ENCODE peak calls at places on chromosome 14, in six cellular contexts. F, T, P, R, E and Y are unnamed samples.

GRCh38 chr14:101965796-101966718 is 1.7 kb downstream of the DYNC1H1 start:
- DNase-seq in R (no peak), E (peak), T (no peak), F (peak), P (no peak), Y (no peak)

GRCh38 chr14:58574623-58575022 is 63.1 kb upstream of the DACT1 start:
- DNase-seq in P (no peak), E (peak), T (no peak), R (no peak), F (no peak), Y (no peak)

GRCh38 chr14:81331229-81332026 is 68.7 kb downstream of the STON2 start:
- DNase-seq in P (no peak), R (no peak), E (no peak), T (no peak), F (no peak), Y (no peak)

GRCh38 chr14:21267886-21268611 is 1.2 kb downstream of the HNRNPC start:
- DNase-seq in T (no peak), P (no peak), F (peak), R (no peak), E (no peak), Y (peak)

GRCh38 chr14:22472935-22473854 is 115.8 kb downstream of the DAD1 start:
- DNase-seq in F (peak), P (peak), T (peak), R (peak), E (peak), Y (peak)

GRCh38 chr14:75249251-75249957 is 29.2 kb upstream of the FOS start:
- DNase-seq in P (peak), R (no peak), T (peak), F (no peak), E (no peak), Y (no peak)

GRCh38 chr14:88535149-88535548 is 19.7 kb downstream of the PTPN21 start:
- DNase-seq in P (no peak), R (peak), E (peak), F (peak), T (peak), Y (no peak)

GRCh38 chr14:55158412-55158811 is 29.4 kb downstream of the LGALS3 start:
- DNase-seq in F (no peak), T (no peak), P (no peak), E (no peak), R (no peak), Y (no peak)

GRCh38 chr14:99806841-99807240 is 13.6 kb downstream of the EML1 start:
- DNase-seq in F (no peak), R (no peak), E (no peak), P (no peak), T (no peak), Y (no peak)

GRCh38 chr14:20631023-20631820 is 10.3 kb downstream of the OR6S1 start:
- DNase-seq in F (peak), E (peak), P (no peak), R (peak), T (peak), Y (peak)

GRCh38 chr14:82447586-82447985 is 913.9 kb upstream of the SEL1L start:
- DNase-seq in T (no peak), R (no peak), P (no peak), E (no peak), F (no peak), Y (no peak)

GRCh38 chr14:60561845-60562746 is 53.1 kb downstream of the SIX6 start:
- DNase-seq in P (no peak), F (peak), E (peak), R (peak), T (peak), Y (peak)

GRCh38 chr14:20429801-20430669 is 5.9 kb downstream of the KLHL33 start:
- DNase-seq in E (no peak), P (no peak), R (peak), T (peak), F (no peak), Y (no peak)

GRCh38 chr14:23877111-23877510 is 76.5 kb upstream of the DHRS4 start:
- DNase-seq in E (no peak), T (no peak), P (no peak), F (no peak), R (no peak), Y (no peak)

GRCh38 chr14:33709711-33710110 is 241.2 kb downstream of the EGLN3 start:
- DNase-seq in T (no peak), E (no peak), R (no peak), F (no peak), P (no peak), Y (no peak)

GRCh38 chr14:75277796-75278421 is 719 bp upstream of the FOS start:
- DNase-seq in E (no peak), F (peak), R (no peak), T (no peak), P (no peak), Y (peak)

GRCh38 chr14:19873178-19873577 is 1.8 kb upstream of the OR4K2 start:
- DNase-seq in R (no peak), T (no peak), E (peak), F (no peak), P (no peak), Y (no peak)

GRCh38 chr14:68458840-68459469 is 333.9 kb downstream of the ZFP36L1 start:
- DNase-seq in F (peak), R (peak), T (peak), P (no peak), E (peak), Y (peak)

GRCh38 chr14:101082036-101082435 is 178.5 kb upstream of the RTL1 start:
- DNase-seq in E (no peak), F (no peak), T (no peak), P (peak), R (no peak), Y (no peak)

GRCh38 chr14:59576332-59577294 is at the start of gene CCDC175:
- DNase-seq in R (peak), F (peak), P (peak), T (peak), E (peak), Y (peak)

GRCh38 chr14:68704736-68705720 is 87.8 kb downstream of the ZFP36L1 start:
- DNase-seq in F (no peak), P (no peak), R (no peak), T (no peak), E (no peak), Y (peak)

GRCh38 chr14:68753696-68754095 is 39.2 kb downstream of the ZFP36L1 start:
- DNase-seq in F (no peak), T (no peak), P (no peak), E (no peak), R (no peak), Y (peak)

GRCh38 chr14:53982546-53982945 is 25.9 kb upstream of the BMP4 start:
- DNase-seq in R (peak), P (no peak), E (no peak), T (no peak), F (no peak), Y (no peak)

GRCh38 chr14:68476212-68476964 is 316.5 kb downstream of the ZFP36L1 start:
- DNase-seq in T (peak), R (peak), F (peak), P (peak), E (peak), Y (peak)

GRCh38 chr14:94368956-94369355 is 19.4 kb downstream of the SERPINA1 start:
- DNase-seq in R (peak), T (no peak), P (no peak), E (no peak), F (no peak), Y (no peak)

GRCh38 chr14:21039059-21039422 is 3.1 kb upstream of the RNASE7 start:
- DNase-seq in E (no peak), T (peak), F (peak), P (peak), R (peak), Y (peak)

GRCh38 chr14:52547526-52547925 is 4.8 kb downstream of the TXNDC16 start:
- DNase-seq in T (no peak), R (no peak), E (no peak), F (no peak), P (no peak), Y (no peak)

GRCh38 chr14:34489324-34489723 is 27.3 kb upstream of the SPTSSA start:
- DNase-seq in F (no peak), P (no peak), T (no peak), R (no peak), E (no peak), Y (peak)

GRCh38 chr14:31837056-31837455 is 240.0 kb upstream of the ARHGAP5 start:
- DNase-seq in E (no peak), T (no peak), P (no peak), R (no peak), F (no peak), Y (no peak)

GRCh38 chr14:25237845-25238244 is 187.9 kb upstream of the STXBP6 start:
- DNase-seq in P (no peak), R (peak), E (peak), F (peak), T (peak), Y (peak)

GRCh38 chr14:100665518-100666032 is 61.1 kb upstream of the DLK1 start:
- DNase-seq in R (no peak), T (peak), E (peak), F (no peak), P (no peak), Y (no peak)

GRCh38 chr14:104341532-104342434 is 203.4 kb downstream of the KIF26A start:
- DNase-seq in F (peak), P (no peak), R (peak), E (peak), T (peak), Y (no peak)
- TF ChIP-seq CTCF in F (peak), P (peak), R (peak), E (peak), T (peak), Y (no peak)

DNA sequence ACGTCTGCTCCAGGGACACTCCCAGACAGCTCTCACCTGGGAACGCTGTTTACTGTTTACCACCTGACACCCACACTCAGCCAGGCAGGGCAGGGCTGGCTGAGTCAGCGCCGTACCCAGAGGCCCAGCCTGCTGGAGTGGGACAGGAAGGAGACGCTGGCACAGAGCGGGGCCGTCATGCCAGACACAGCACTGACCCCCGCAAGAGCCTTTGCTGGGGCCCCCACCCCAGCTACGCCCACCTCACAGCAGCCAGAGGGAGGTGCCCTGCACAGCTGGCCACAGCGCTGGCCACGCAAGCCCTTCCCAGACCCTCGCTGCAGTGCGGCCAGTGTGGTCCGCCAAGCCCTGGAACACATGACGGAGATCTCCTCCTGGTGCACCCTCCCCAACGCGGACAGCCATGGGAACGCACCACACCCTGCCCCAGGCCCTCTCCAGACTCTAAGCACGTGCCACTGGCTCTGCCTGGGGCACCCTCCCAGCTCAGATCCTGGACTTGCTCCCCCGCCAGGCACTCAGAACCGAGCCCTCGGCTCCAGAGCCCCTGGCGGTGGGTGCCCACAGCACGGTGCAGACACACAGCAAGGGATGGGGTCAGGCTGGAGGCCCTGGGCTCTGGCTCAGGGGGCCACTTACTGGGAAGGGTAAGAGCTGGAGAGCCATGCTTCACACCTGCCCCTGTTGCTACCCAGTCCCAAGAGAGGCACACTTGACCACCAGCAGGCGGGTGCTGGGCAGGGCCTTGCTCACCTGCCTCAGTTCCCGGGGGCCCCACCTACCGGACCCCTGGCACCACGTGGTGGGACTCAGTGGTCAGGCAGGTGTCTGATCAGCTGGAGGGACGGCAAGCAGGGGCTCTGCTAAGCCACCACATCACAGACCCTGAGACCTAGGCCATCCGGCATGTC is 5.6 kb downstream of the AHNAK2 start:
- DNase-seq in T (peak), R (no peak), F (peak), P (no peak), E (peak), Y (no peak)
- TF ChIP-seq POLR2A in T (peak), R (no peak), F (no peak), P (peak), E (no peak), Y (no peak)

GRCh38 chr14:104423715-104424405 is 155.7 kb upstream of the C14orf180 start:
- DNase-seq in E (no peak), R (no peak), T (no peak), P (no peak), F (no peak), Y (no peak)

GRCh38 chr14:104425763-104426691 is 153.5 kb upstream of the C14orf180 start:
- DNase-seq in F (no peak), E (no peak), P (no peak), T (no peak), R (no peak), Y (no peak)

GRCh38 chr14:104424406-104425072 is 155.0 kb upstream of the C14orf180 start:
- DNase-seq in E (no peak), P (no peak), F (no peak), R (no peak), T (no peak), Y (no peak)

GRCh38 chr14:104426771-104427125 is 152.8 kb upstream of the C14orf180 start:
- DNase-seq in T (no peak), F (no peak), P (no peak), R (no peak), E (no peak), Y (no peak)

GRCh38 chr14:104425171-104425681 is 154.3 kb upstream of the C14orf180 start:
- DNase-seq in E (no peak), F (no peak), P (no peak), R (no peak), T (no peak), Y (no peak)
- TF ChIP-seq CTCF in E (no peak), F (no peak), P (no peak), R (no peak), T (no peak), Y (no peak)

DNA sequence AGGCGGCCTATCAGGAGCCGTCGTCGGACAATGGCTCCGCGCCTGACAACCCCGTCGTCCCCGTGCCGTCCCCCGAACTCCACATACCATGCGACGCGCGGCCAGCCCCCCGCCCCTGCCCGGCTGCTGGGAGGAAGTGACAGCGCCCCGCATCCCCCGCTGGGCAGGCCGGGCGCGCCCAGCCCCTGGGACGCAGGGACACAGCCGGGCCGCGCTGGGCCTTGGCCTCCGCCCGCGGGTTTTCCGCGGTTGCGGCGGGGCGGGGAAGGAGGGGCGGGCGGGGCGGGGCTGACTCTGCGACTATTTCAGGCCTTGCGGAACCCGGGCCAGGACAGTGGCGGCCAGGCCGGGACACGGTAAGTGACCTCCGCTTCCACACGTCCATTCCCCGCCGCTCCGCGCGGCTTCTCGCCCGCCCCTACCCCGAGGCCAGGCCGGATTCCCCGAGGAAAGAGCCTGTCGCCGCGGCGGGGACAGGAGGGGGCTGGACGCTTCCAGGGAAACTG is at the start of gene TNFAIP2:
- DNase-seq in T (peak), P (no peak), E (peak), R (no peak), F (no peak), Y (no peak)
- TF ChIP-seq POLR2A in T (peak), P (no peak), E (peak), R (no peak), F (peak), Y (no peak)